ENCODE peak calls at places on chromosome 13, in seven cellular contexts. U, J, V, A, N, M and C are unnamed samples.

GRCh38 chr13:36998624-36999041 is 507 bp downstream of the ALG5 start:
- DNase-seq in M (no peak), A (peak; percentile 38), N (peak; percentile 2), J (peak; percentile 33), U (no peak), V (peak; percentile 34), C (no peak)

GRCh38 chr13:49681837-49682236 is 9.4 kb downstream of the EBPL start:
- DNase-seq in U (peak; percentile 55), A (peak; percentile 78), V (no peak), J (no peak), M (no peak), N (no peak), C (no peak)

GRCh38 chr13:22945321-22946226 is 235.2 kb upstream of the SGCG start:
- DNase-seq in J (no peak), N (no peak), V (no peak), U (no peak), M (no peak), A (no peak), C (no peak)

GRCh38 chr13:36736119-36736726 is 62.4 kb downstream of the SERTM1 start:
- DNase-seq in U (peak; percentile 62), J (peak; percentile 56), M (no peak), N (peak; percentile 80), V (no peak), A (peak; percentile 54), C (peak; percentile 44)

GRCh38 chr13:61410266-61410665 is 5.4 kb downstream of the PCDH20 start:
- DNase-seq in A (no peak), U (no peak), J (no peak), N (no peak), M (no peak), V (no peak), C (no peak)

GRCh38 chr13:41942462-41943094 is 18.3 kb downstream of the VWA8 start:
- DNase-seq in N (peak; percentile 16), M (no peak), V (peak; percentile 56), A (peak; percentile 59), J (peak; percentile 88), U (peak; percentile 74), C (peak; percentile 31)

GRCh38 chr13:25687622-25688225 is 315.9 kb downstream of the ATP8A2 start:
- DNase-seq in N (no peak), M (no peak), V (no peak), U (no peak), A (no peak), J (no peak), C (no peak)

GRCh38 chr13:43805681-43806128 is 18.9 kb upstream of the ENOX1 start:
- DNase-seq in A (peak; percentile 40), U (peak; percentile 25), M (no peak), J (peak; percentile 59), V (no peak), N (peak; percentile 50), C (no peak)

GRCh38 chr13:106381083-106381482 is 154.4 kb downstream of the EFNB2 start:
- DNase-seq in U (peak; percentile 65), M (no peak), J (peak; percentile 95), N (peak; percentile 78), V (no peak), A (peak; percentile 39), C (no peak)

GRCh38 chr13:73060251-73061160 is 1.7 kb downstream of the KLF5 start:
- DNase-seq in A (peak; percentile 80), N (peak; percentile 85), U (peak; percentile 82), J (peak; percentile 74), M (no peak), V (no peak), C (peak; percentile 12)

GRCh38 chr13:40656358-40656757 is 10.1 kb downstream of the FOXO1 start:
- DNase-seq in N (no peak), A (no peak), V (no peak), M (no peak), J (no peak), U (no peak), C (no peak)

GRCh38 chr13:40657307-40657706 is 9.1 kb downstream of the FOXO1 start:
- DNase-seq in U (no peak), M (no peak), A (no peak), N (no peak), V (no peak), J (no peak), C (no peak)

GRCh38 chr13:40660692-40661091 is 5.7 kb downstream of the FOXO1 start:
- DNase-seq in J (no peak), N (no peak), V (no peak), U (no peak), M (no peak), A (no peak), C (no peak)

GRCh38 chr13:40660270-40660669 is 6.2 kb downstream of the FOXO1 start:
- DNase-seq in J (no peak), U (no peak), M (no peak), N (no peak), A (no peak), V (no peak), C (no peak)

GRCh38 chr13:40657961-40658360 is 8.5 kb downstream of the FOXO1 start:
- DNase-seq in J (no peak), V (no peak), N (no peak), M (no peak), U (no peak), A (no peak), C (no peak)
- H3K79me1 ChIP-seq in J (no peaks in the 10 kb centered on the region), V (no peaks in the 10 kb centered on the region), N (peaks cover 11% of the 10 kb centered on the region), M (peaks cover 5% of the 10 kb centered on the region), U (no peaks in the 10 kb centered on the region), A (peaks cover 20% of the 10 kb centered on the region), C (peaks cover 3% of the 10 kb centered on the region)

GRCh38 chr13:114128624-114129522 is 3.5 kb downstream of the RASA3 start:
- DNase-seq in V (no peak), J (no peak), N (peak; percentile 50), U (peak; percentile 95), A (peak; percentile 98), M (no peak), C (no peak)
- H3K4me1 ChIP-seq in V (peaks cover 5% of the 10 kb centered on the region), J (peaks cover 10% of the 10 kb centered on the region), N (peaks cover 35% of the 10 kb centered on the region), U (peaks cover 33% of the 10 kb centered on the region), A (peaks cover 49% of the 10 kb centered on the region), M (peaks cover 12% of the 10 kb centered on the region), C (peaks cover 30% of the 10 kb centered on the region)

DNA sequence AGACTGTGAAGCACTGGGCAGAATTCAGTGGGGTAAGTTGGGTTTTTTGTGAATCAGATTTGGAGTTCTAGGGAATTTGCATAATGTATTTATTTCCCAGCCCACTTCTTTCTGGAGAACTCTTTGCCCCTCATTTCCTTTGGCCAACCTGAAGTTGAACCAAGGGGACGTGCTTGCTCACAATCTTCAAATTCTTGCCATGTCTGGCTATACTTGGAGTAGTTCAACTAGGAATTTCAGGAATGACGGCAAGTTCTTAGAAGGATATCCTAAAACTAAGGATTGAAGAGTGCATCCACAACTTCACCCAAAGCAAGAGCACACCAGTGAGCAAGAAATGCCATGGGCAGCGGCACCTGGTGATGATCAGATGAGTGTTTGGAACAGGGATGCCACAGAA is 88.5 kb downstream of the TEX26 start:
- DNase-seq in A (no peak), M (no peak), N (peak; percentile 9), J (peak; percentile 53), V (no peak), U (no peak), C (no peak)
- H3K79me1 ChIP-seq in A (no peaks in the 10 kb centered on the region), M (no peaks in the 10 kb centered on the region), N (no peaks in the 10 kb centered on the region), J (no peaks in the 10 kb centered on the region), V (no peaks in the 10 kb centered on the region), U (no peaks in the 10 kb centered on the region), C (no peaks in the 10 kb centered on the region)

GRCh38 chr13:74288361-74288911 is 154.2 kb upstream of the KLF12 start:
- DNase-seq in J (peak; percentile 12), N (no peak), A (no peak), M (no peak), V (peak; percentile 41), U (no peak), C (peak; percentile 9)
- H3K4me1 ChIP-seq in J (no peaks in the 10 kb centered on the region), N (no peaks in the 10 kb centered on the region), A (peaks cover 3% of the 10 kb centered on the region), M (peaks cover 17% of the 10 kb centered on the region), V (peaks cover 7% of the 10 kb centered on the region), U (peaks cover 2% of the 10 kb centered on the region), C (peaks cover 23% of the 10 kb centered on the region)

DNA sequence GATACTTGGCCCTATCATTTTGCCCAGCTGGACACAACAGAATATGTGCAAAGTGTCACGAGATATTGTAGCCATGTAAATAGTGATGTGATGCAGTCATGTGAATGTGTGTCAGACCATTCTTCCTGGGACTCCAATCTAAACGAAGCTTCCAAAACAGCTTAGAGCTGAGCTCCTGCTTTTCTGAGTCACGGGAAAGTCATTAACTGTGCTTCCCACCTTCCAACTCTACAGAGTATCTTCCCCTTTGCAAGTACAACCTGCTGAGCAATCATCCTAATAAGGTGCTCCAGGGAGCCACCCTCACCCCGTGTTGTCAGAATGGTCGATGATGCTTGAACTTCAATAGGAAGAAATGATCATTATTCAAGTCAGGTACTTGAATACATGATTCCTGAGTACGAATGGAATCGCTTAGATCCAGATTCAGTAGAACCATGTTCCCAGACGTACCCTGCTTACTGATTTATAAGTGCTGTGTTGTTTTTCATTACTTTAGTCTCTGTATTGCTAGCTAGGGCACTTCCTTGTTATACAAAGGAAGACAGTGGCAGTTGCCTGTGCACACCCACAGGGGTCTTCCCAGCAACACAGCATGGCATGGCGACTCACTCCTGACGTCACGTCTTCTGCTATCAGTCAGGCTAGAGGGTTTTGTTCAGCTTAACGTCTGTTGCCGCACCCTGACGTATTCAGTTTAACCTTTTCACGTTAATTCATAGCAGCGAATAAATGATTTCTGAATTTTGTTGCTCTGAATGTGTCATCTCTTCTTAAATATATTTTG is 294.9 kb downstream of the MYO16 start:
- DNase-seq in U (peak; percentile 84), A (peak; percentile 81), N (peak; percentile 47), V (no peak), M (no peak), J (peak; percentile 51), C (no peak)
- H3K79me1 ChIP-seq in U (no peaks in the 10 kb centered on the region), A (no peaks in the 10 kb centered on the region), N (no peaks in the 10 kb centered on the region), V (no peaks in the 10 kb centered on the region), M (no peaks in the 10 kb centered on the region), J (no peaks in the 10 kb centered on the region), C (no peaks in the 10 kb centered on the region)

GRCh38 chr13:114129649-114130062 is 2.8 kb downstream of the RASA3 start:
- DNase-seq in N (no peak), J (no peak), M (no peak), V (no peak), U (no peak), A (peak; percentile 50), C (no peak)
- H3K4me1 ChIP-seq in N (peaks cover 35% of the 10 kb centered on the region), J (peaks cover 10% of the 10 kb centered on the region), M (peaks cover 12% of the 10 kb centered on the region), V (peaks cover 5% of the 10 kb centered on the region), U (peaks cover 31% of the 10 kb centered on the region), A (peaks cover 48% of the 10 kb centered on the region), C (peaks cover 41% of the 10 kb centered on the region)